ENCODE peak calls at places on chromosomes 2 and 18, in nine cellular contexts. K is neuronal stem cell, I is GM23248, M is body of pancreas, D is kidney, S is pancreas, X is spleen, R is sigmoid colon, L is mammary epithelial cell. O is an unnamed sample.
A peak's percentile ranks its signal among the peaks of the same experiment; 100 is the strongest.

GRCh38 chr2:227228061-227228667 is 63.7 kb downstream of the COL4A3 start:
- DNase-seq in S (peak; percentile 29), L (peak; percentile 59), R (peak; percentile 71), D (peak; percentile 86), I (peak; percentile 77), K (no peak), M (peak; percentile 69), X (no peak), O (no peak)

GRCh38 chr18:67400502-67401117 is 115.9 kb downstream of the DSEL start:
- DNase-seq in D (no peak), I (peak; percentile 44), S (no peak), R (no peak), L (no peak), K (no peak), X (no peak), M (no peak), O (no peak)

GRCh38 chr18:50008306-50008705 is 186.6 kb downstream of the MYO5B start:
- DNase-seq in L (peak; percentile 37), R (no peak), M (no peak), K (no peak), D (no peak), S (no peak), X (no peak), I (no peak), O (no peak)

GRCh38 chr2:233424028-233424951 is 70.0 kb downstream of the DGKD start:
- DNase-seq in X (no peak), M (no peak), D (no peak), K (no peak), R (no peak), L (peak; percentile 83), S (no peak), I (no peak), O (no peak)

GRCh38 chr2:136204959-136205358 is 87.0 kb upstream of the CXCR4 start:
- DNase-seq in R (no peak), L (no peak), I (no peak), X (no peak), D (no peak), S (no peak), M (no peak), K (no peak), O (no peak)

GRCh38 chr2:187338679-187339121 is 109.4 kb downstream of the CALCRL start:
- DNase-seq in S (no peak), K (no peak), R (no peak), X (peak; percentile 68), I (no peak), L (no peak), D (peak; percentile 66), M (no peak), O (no peak)

GRCh38 chr18:59056706-59057492 is 82.8 kb upstream of the SEC11C start:
- DNase-seq in L (peak; percentile 58), X (peak; percentile 90), S (peak; percentile 46), M (peak; percentile 55), I (peak; percentile 77), R (peak; percentile 72), D (peak; percentile 89), K (peak; percentile 71), O (peak; percentile 61)

GRCh38 chr2:19120941-19121750 is 237.3 kb downstream of the OSR1 start:
- DNase-seq in M (no peak), L (peak; percentile 98), K (no peak), X (no peak), S (no peak), R (no peak), D (no peak), I (peak; percentile 94), O (peak; percentile 14)

GRCh38 chr2:96359310-96359709 is 23.7 kb downstream of the NCAPH start:
- DNase-seq in S (no peak), R (no peak), D (no peak), K (no peak), L (no peak), X (no peak), M (peak; percentile 57), I (no peak), O (no peak)

GRCh38 chr2:28637648-28638047 is 114.0 kb upstream of the PPP1CB start:
- DNase-seq in I (no peak), X (no peak), S (no peak), M (no peak), K (no peak), D (no peak), L (no peak), R (peak; percentile 40), O (no peak)

GRCh38 chr18:54119524-54120019 is 104.9 kb downstream of the MBD2 start:
- DNase-seq in K (peak; percentile 44), R (no peak), I (peak; percentile 75), D (no peak), L (peak; percentile 51), M (peak; percentile 7), S (no peak), X (no peak), O (peak; percentile 16)

GRCh38 chr2:25736899-25737515 is 63.6 kb upstream of the DTNB start:
- DNase-seq in L (no peak), D (no peak), I (no peak), R (no peak), S (no peak), M (no peak), K (no peak), X (no peak), O (no peak)

GRCh38 chr2:176134978-176135575 is 5.6 kb downstream of the HOXD8 start:
- DNase-seq in L (no peak), D (peak; percentile 51), K (no peak), S (no peak), R (peak; percentile 65), I (peak; percentile 54), X (no peak), M (no peak), O (no peak)

GRCh38 chr18:58785171-58785805 is 79.4 kb upstream of the ZNF532 start:
- DNase-seq in S (peak; percentile 24), M (peak; percentile 21), D (peak; percentile 85), K (no peak), R (no peak), L (peak; percentile 99), X (no peak), I (peak; percentile 89), O (no peak)

GRCh38 chr2:150688016-150688415 is 200.5 kb upstream of the RND3 start:
- DNase-seq in S (no peak), I (no peak), D (no peak), K (no peak), L (no peak), M (no peak), X (no peak), R (no peak), O (no peak)
- H3K27ac ChIP-seq in S (no peak overlapping the region), I (no peak overlapping the region), D (no peak overlapping the region), K (no peak overlapping the region), L (no peak overlapping the region), M (no peak overlapping the region), X (no peak overlapping the region), R (no peak overlapping the region), O (no peak overlapping the region)

DNA sequence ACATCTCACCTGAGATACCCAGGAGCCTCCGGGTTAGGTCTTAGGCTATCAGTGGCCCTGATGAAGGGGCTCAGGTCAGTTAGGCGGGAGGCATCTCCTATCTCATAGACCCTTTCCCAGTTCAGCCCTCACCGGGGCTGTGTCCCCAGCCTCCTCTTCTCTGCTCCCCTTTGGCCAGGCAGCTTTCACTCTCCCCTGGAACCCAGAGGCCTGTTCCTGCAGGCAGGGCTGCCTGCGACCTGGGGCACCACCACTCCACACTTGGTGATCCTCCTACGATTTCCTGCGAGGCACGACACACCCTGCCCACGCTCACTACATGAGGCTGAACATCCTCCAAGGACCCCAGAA is 51.2 kb downstream of the SFXN5 start:
- DNase-seq in M (no peak), L (no peak), I (no peak), K (no peak), R (no peak), D (no peak), X (no peak), S (no peak), O (no peak)
- H3K27ac ChIP-seq in M (no peak overlapping the region), L (no peak overlapping the region), I (peak overlapping the region; percentile 39), K (no peak overlapping the region), R (no peak overlapping the region), D (no peak overlapping the region), X (no peak overlapping the region), S (no peak overlapping the region), O (no peak overlapping the region)

GRCh38 chr18:74806700-74807416 is 209.2 kb downstream of the ZNF407 start:
- DNase-seq in S (no peak), D (no peak), M (no peak), K (no peak), L (peak; percentile 91), I (peak; percentile 91), X (no peak), R (no peak), O (no peak)
- H3K27ac ChIP-seq in S (no peak overlapping the region), D (no peak overlapping the region), M (no peak overlapping the region), K (no peak overlapping the region), L (peak overlapping the region; percentile 74), I (peak overlapping the region; percentile 79), X (peak overlapping the region; percentile 9), R (peak overlapping the region; percentile 62), O (no peak overlapping the region)

GRCh38 chr2:20128506-20129319 is 77.3 kb upstream of the LAPTM4A start:
- DNase-seq in M (no peak), X (no peak), D (no peak), R (no peak), K (no peak), I (no peak), L (no peak), S (no peak), O (no peak)

GRCh38 chr2:20132990-20133535 is 81.6 kb upstream of the LAPTM4A start:
- DNase-seq in M (no peak), I (no peak), L (no peak), R (no peak), X (no peak), K (no peak), D (no peak), S (no peak), O (no peak)

GRCh38 chr2:20130821-20131645 is 79.6 kb upstream of the LAPTM4A start:
- DNase-seq in K (no peak), S (no peak), D (no peak), L (no peak), R (no peak), I (no peak), M (no peak), X (no peak), O (no peak)

GRCh38 chr2:20126469-20126868 is 75.0 kb upstream of the LAPTM4A start:
- DNase-seq in M (no peak), K (no peak), I (no peak), X (no peak), L (no peak), D (no peak), S (no peak), R (no peak), O (no peak)

DNA sequence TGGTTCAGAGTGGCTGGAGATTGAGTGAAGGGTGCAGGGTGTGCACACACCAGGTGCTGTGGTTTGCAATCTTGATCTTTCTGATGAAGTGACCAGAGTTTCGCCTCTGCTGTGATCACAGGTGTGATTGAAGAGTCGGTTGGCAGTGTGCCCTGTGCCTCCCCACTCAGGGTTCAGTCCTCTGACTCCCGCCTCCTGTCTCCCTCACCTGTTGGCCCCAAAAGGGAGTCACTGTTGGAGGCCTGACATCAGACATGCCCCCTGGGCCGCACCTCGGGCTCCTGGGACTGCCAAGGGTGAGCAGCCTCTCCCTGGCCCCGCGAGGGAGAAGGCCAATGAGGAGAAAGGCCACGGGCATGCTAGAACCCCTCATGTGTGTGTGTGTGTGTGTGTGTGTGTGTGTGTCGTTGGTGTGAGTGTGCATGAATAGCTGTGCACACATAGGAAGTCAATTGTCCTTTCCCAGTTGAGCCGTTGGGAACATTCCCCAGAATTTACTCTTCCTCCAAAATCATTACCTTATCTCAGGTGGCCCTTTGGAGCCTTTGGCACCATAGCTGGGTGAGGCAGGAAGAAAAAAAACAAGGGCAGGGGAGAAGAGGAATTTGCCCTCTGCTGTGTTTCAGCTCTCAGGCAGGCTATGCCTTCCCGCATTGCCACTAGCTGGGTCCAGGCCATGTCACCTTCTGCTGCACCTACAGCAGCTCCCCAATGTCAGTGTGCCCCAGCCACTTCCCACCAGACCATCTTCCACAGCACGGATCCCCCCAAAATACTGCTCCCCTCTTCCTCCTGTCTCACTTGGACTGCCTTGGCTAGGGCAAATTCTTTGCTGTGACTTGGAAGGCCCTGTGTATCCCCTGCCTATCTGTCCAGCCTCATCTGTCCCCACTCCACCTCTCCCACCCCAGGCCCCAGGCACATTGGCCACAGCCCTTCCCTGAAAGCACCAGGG is 78.2 kb upstream of the LAPTM4A start:
- DNase-seq in L (no peak), K (no peak), I (no peak), S (no peak), R (no peak), D (no peak), X (no peak), M (peak; percentile 72), O (no peak)
- H3K27ac ChIP-seq in L (no peak overlapping the region), K (no peak overlapping the region), I (no peak overlapping the region), S (peak overlapping the region; percentile 73), R (no peak overlapping the region), D (peak overlapping the region; percentile 85), X (no peak overlapping the region), M (peak overlapping the region; percentile 58), O (no peak overlapping the region)

O was measured in caudate nucleus.